ENCODE peak calls at places on chromosomes 11 and 22, in five cellular contexts. V is adrenal gland, S is endodermal cell, W is cardiac muscle cell, A is kidney. I is an unnamed sample. For H3K4me1, the result is how much of the 10 kb centered on the place peaks cover.

GRCh38 chr22:31083923-31084810 is 3.0 kb downstream of the SMTN start:
- DNase-seq in V (no peak), S (no peak), W (no peak), A (no peak), I (no peak)

GRCh38 chr11:36002196-36002595 is 58.3 kb downstream of the LDLRAD3 start:
- DNase-seq in V (no peak), S (no peak), W (no peak), A (no peak), I (peak)

GRCh38 chr22:24054356-24054755 is 43.3 kb downstream of the CABIN1 start:
- DNase-seq in V (no peak), S (no peak), W (no peak), A (no peak), I (no peak)

GRCh38 chr11:120663142-120663541 is 151.6 kb downstream of the GRIK4 start:
- DNase-seq in V (no peak), S (no peak), W (no peak), A (no peak), I (no peak)

GRCh38 chr11:95254139-95254704 is 23.2 kb upstream of the SESN3 start:
- DNase-seq in V (peak), S (peak), W (peak), A (peak), I (peak)

GRCh38 chr22:21651521-21652009 is 9.5 kb downstream of the SDF2L1 start:
- DNase-seq in V (no peak), S (no peak), W (no peak), A (no peak), I (no peak)

GRCh38 chr11:134476435-134477021 is 64.5 kb upstream of the B3GAT1 start:
- DNase-seq in V (peak), S (peak), W (peak), A (no peak), I (peak)

GRCh38 chr11:86947541-86947940 is 7.7 kb downstream of the FZD4 start:
- DNase-seq in V (no peak), S (no peak), W (no peak), A (no peak), I (no peak)

GRCh38 chr11:126993599-126993998 is 7.0 kb downstream of the KIRREL3 start:
- DNase-seq in V (no peak), S (no peak), W (no peak), A (no peak), I (no peak)

GRCh38 chr11:126992804-126993111 is 7.8 kb downstream of the KIRREL3 start:
- DNase-seq in V (no peak), S (no peak), W (no peak), A (no peak), I (no peak)

GRCh38 chr11:126991596-126991995 is 9.0 kb downstream of the KIRREL3 start:
- DNase-seq in V (no peak), S (no peak), W (no peak), A (no peak), I (no peak)

GRCh38 chr11:126990716-126991480 is 9.7 kb downstream of the KIRREL3 start:
- DNase-seq in V (no peak), S (no peak), W (no peak), A (no peak), I (no peak)

GRCh38 chr11:126992065-126992803 is 8.3 kb downstream of the KIRREL3 start:
- DNase-seq in V (no peak), S (no peak), W (no peak), A (no peak), I (no peak)
- H3K4me1 ChIP-seq in V (under half), S (under half), W (under half), A (under half), I (under half)

DNA sequence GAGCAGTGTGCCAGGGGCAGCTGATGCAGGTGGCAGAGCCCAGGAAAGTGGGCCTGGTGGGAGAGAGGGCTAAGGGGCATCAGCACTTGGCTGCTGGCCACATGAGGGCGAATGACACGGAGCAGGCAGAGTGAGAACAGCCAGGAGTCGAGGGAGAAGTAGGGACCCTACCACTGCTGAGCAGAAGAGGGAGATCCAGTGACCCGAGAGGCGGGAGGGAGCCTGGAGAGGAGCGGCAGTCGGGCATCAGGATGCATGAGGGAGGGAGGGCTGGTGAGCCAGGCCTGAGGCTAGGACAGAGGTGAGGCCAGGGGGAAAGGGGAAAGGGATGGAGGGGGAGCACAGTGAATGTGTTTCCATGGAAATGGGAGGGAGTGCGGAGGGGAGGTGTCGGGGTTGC is 36.9 kb upstream of the WNT11 start:
- DNase-seq in V (no peak), S (peak), W (peak), A (peak), I (no peak)
- H3K4me1 ChIP-seq in V (under half), S (under half), W (under half), A (under half), I (under half)

GRCh38 chr11:64884019-64884418 is 5.6 kb upstream of the EHD1 start:
- DNase-seq in V (no peak), S (no peak), W (no peak), A (peak), I (no peak)
- H3K4me1 ChIP-seq in V (under half), S (under half), W (under half), A (under half), I (under half)

DNA sequence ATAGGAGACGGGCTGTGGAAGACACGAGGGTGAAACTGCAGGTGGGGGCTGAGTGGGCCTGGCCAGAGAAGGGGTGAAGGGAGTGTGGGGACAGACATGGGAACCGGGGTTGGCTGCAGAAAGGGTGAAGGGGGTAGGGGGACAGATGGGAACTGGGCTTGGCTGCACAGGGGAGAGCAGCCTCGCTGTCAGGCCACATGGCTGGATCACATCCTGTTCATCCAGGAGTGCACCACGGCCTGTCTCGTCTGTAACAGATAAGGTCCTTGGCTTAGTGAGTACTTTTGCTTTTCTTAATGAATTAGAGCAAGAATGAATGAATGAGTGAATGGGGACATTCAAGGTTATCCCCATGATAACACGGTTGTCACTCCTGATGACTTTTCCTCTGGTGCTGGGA is 13.5 kb downstream of the FBLN1 start:
- DNase-seq in V (no peak), S (no peak), W (no peak), A (no peak), I (no peak)
- H3K4me1 ChIP-seq in V (under half), S (under half), W (under half), A (under half), I (under half)

DNA sequence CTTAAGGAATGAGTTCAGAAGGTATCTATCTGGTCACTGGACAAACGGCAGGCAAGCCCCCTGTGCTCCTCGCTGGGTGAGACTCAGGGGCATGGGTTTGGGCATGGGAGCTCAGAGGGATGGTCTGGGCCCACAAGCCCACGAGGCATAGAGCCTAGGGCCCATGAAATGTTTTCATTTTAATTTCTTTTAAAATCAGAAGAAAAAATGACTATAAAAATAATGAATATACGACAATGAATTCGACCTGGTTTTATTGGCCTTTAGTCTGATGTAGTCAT is 77.9 kb upstream of the WNT7B start:
- DNase-seq in V (no peak), S (no peak), W (no peak), A (peak), I (no peak)
- H3K4me1 ChIP-seq in V (half or more), S (under half), W (under half), A (half or more), I (under half)